ENCODE peak calls at places on chromosomes 1 and 21, in eight cellular contexts. Q is PC-3, P is neural progenitor cell, W is GM23248, H is hepatocyte, U is MM.1S, R is HCT116, D is SK-N-SH. C is an unnamed sample. For H3K4me1 and H3K27me3, the result is how much of the 10 kb centered on the place peaks cover.

GRCh38 chr1:39788426-39788757 is 273 bp downstream of the BMP8B start:
- DNase-seq in U (no peak), D (peak), R (no peak), H (no peak), Q (no peak), P (no peak), W (no peak), C (peak)

GRCh38 chr1:155392898-155393411 is 72.3 kb downstream of the RUSC1 start:
- DNase-seq in Q (no peak), P (no peak), R (no peak), H (no peak), D (no peak), U (no peak), W (no peak), C (no peak)

GRCh38 chr1:162087118-162087517 is 17.6 kb downstream of the NOS1AP start:
- DNase-seq in R (no peak), Q (no peak), W (peak), P (no peak), U (no peak), D (no peak), H (no peak), C (no peak)

GRCh38 chr21:26224351-26224750 is 53.8 kb upstream of the APP start:
- DNase-seq in H (no peak), Q (no peak), R (no peak), W (no peak), P (no peak), U (no peak), D (no peak), C (no peak)

GRCh38 chr1:15525043-15525958 is 1.3 kb upstream of the CASP9 start:
- DNase-seq in U (peak), W (peak), H (peak), P (peak), D (no peak), R (peak), Q (peak), C (peak)

GRCh38 chr1:43442756-43443155 is 11.0 kb downstream of the HYI start:
- DNase-seq in Q (no peak), P (no peak), H (no peak), U (no peak), R (no peak), W (no peak), D (no peak), C (no peak)

GRCh38 chr1:1144122-1144842 is 28.4 kb upstream of the C1orf159 start:
- DNase-seq in P (peak), U (peak), W (no peak), Q (no peak), D (no peak), H (no peak), R (no peak), C (peak)

GRCh38 chr1:26345718-26346117 is 8.2 kb downstream of the CRYBG2 start:
- DNase-seq in Q (no peak), W (no peak), U (no peak), D (no peak), H (no peak), P (no peak), R (no peak), C (no peak)

GRCh38 chr1:109229531-109230127 is 15.9 kb downstream of the SARS1 start:
- DNase-seq in W (no peak), D (no peak), U (no peak), R (no peak), Q (no peak), P (peak), H (no peak), C (peak)

GRCh38 chr1:13774121-13774520 is 74.1 kb downstream of the PRDM2 start:
- DNase-seq in H (no peak), U (no peak), P (no peak), R (no peak), Q (no peak), W (no peak), D (no peak), C (no peak)

GRCh38 chr21:35050348-35051286 is 1.5 kb upstream of the RUNX1 start:
- DNase-seq in P (no peak), R (no peak), W (peak), U (peak), D (no peak), Q (peak), H (no peak), C (no peak)

GRCh38 chr1:171122903-171123302 is 32.2 kb downstream of the FMO3 start:
- DNase-seq in Q (no peak), H (no peak), U (no peak), R (no peak), D (no peak), W (no peak), P (no peak), C (no peak)

GRCh38 chr1:179938752-179939151 is 15.9 kb upstream of the CEP350 start:
- DNase-seq in W (peak), R (no peak), P (no peak), D (no peak), U (no peak), Q (peak), H (peak), C (no peak)

DNA sequence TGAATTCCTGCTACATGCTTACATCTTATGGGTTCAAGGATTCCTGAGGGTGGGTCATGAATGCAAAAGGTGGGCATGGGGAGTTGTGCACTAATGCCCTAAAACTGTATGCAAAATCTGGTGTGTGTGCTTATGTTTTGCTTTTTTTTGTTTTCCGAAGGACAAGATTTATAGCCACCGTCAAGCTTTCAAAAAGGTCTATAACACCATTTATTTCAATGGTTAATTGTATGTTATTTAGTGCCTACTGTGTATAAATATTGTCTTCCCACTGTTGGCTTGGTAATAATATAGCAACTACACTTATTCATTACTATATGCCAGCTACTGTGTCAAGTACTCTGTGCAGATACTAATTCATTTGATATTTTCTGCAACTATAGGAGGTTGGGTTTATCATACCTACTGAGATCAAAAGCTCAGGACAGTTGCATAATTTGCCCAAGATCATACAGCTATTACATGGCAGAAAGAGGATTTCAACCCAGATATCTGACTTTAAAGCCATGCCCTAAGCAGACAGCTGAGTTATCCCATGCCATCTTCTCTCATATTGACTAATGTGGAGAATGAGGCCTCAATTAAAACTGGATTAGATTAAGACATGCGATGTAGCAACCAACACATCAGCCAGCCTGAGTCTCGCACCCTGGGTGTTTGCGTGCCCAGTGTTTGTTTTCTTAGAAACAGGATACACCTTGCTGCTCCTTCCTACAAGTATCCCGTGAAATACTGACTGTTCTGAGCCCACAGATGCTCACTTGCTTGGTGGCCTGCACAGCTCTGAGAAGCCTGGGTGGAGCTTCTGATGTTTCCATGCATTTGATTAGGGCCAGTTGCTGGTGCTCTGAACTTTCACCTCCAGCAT is 34.6 kb downstream of the GADD45A start:
- DNase-seq in D (no peak), U (no peak), P (no peak), W (no peak), Q (no peak), R (no peak), H (no peak), C (no peak)
- H3K4me1 ChIP-seq in D (under half), U (under half), P (under half), W (half or more), Q (half or more), R (under half), H (under half), C (under half)

DNA sequence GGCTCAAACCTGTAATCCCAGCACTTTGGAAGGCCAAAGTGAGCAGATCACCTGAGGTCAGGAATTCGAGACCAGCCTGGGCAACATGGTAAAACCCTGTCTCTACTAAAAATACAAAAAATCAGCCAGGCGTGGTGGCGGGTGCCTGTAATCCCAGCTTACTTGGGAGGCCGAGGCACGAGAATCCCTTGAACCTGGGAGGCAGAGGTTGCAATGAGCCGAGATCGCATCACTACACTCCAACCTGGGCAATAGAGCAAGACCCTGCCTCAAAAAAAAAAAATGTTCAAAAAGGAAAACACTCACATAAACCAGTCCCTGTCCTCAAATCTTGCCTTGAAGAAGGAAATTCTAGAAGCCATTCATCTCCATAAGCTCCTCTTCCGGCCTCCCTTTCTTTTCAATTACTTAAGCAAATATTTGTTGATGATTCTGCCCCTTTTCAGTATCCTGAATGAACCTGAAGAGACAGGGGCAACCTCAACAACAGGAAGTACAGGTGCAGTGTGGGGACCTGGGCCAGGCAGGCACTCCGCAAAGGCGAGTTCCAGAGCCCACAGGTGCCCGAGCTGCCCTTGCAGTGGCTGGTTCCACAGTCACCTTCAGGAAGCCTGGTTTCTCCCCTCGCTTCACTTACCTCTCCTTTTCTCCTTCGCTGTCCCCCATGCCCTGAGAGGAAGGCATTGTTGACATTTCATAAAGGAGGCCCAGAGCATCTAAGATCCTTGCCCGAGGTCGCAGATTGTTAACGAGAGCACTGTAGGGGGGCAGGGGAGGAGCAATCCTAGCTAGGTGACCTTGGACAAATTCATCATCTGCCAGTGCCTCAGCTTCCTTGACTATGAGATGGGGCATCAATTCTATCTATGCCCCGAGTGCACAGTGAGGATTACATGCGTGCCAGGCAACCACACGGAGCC is 8.9 kb upstream of the LEFTY1 start:
- DNase-seq in W (no peak), U (peak), Q (peak), R (no peak), P (no peak), H (no peak), D (no peak), C (no peak)
- TF ChIP-seq EZH2phosphoT487 in W (no peak), U (no peak), Q (no peak), R (no peak), P (no peak), H (no peak), D (no peak), C (no peak)

GRCh38 chr1:157042852-157043251 is 2.7 kb downstream of the ARHGEF11 start:
- DNase-seq in P (no peak), W (peak), Q (no peak), U (no peak), H (no peak), R (no peak), D (no peak), C (no peak)

GRCh38 chr1:157043685-157044084 is 1.9 kb downstream of the ARHGEF11 start:
- DNase-seq in H (no peak), W (peak), D (peak), P (no peak), R (no peak), U (no peak), Q (no peak), C (no peak)

GRCh38 chr1:157044326-157044725 is 1.2 kb downstream of the ARHGEF11 start:
- DNase-seq in W (peak), R (no peak), P (no peak), D (no peak), Q (no peak), U (no peak), H (no peak), C (peak)

GRCh38 chr1:157047064-157047410 is 1.5 kb upstream of the ARHGEF11 start:
- DNase-seq in R (no peak), P (no peak), D (no peak), Q (no peak), H (peak), W (peak), U (peak), C (peak)

GRCh38 chr1:157045251-157046218 is at the start of gene ARHGEF11:
- DNase-seq in H (peak), W (peak), Q (peak), P (peak), R (peak), D (peak), U (peak), C (peak)
- H3K27me3 ChIP-seq in H (under half), W (under half), Q (under half), P (under half), R (under half), D (under half), U (under half), C (under half)

GRCh38 chr1:157648317-157648716 is 50.4 kb upstream of the FCRL4 start:
- DNase-seq in H (no peak), D (no peak), W (no peak), R (no peak), Q (no peak), P (no peak), U (peak), C (no peak)

GRCh38 chr1:157652859-157653493 is 47.6 kb downstream of the FCRL3 start:
- DNase-seq in R (no peak), Q (no peak), U (peak), W (no peak), P (no peak), D (no peak), H (no peak), C (no peak)

GRCh38 chr1:157653494-157653873 is 47.1 kb downstream of the FCRL3 start:
- DNase-seq in P (no peak), D (no peak), R (no peak), U (no peak), H (no peak), W (no peak), Q (no peak), C (no peak)
- H3K4me1 ChIP-seq in P (under half), D (under half), R (under half), U (under half), H (under half), W (under half), Q (under half), C (under half)

DNA sequence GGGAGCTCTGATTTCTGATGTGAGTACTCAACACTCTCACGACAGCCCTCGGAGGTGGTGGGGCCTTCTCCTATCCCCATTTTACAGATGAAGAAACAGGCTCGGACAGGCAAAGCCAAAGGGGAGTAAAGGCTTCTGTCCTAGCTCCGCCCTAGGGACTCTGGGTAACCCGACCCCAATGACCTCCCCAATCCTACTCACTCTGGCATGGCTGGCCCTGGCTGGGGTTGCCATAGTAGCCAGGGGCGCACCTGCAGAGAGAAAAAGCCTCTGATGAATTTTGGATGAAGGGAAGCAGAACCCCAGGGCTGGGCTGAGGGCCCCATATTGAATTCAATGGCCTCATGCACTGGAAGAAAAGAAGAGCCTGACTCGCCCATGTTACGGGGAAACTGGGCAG is 61.1 kb downstream of the LDLRAD2 start:
- DNase-seq in U (no peak), D (no peak), H (no peak), Q (no peak), R (no peak), W (no peak), P (peak), C (no peak)
- TF ChIP-seq EZH2phosphoT487 in U (no peak), D (no peak), H (no peak), Q (no peak), R (no peak), W (no peak), P (no peak), C (no peak)

GRCh38 chr1:47783638-47784293 is 213.4 kb downstream of the TRABD2B start:
- DNase-seq in D (no peak), P (no peak), Q (no peak), H (no peak), R (no peak), U (no peak), W (no peak), C (no peak)
- H3K27me3 ChIP-seq in D (under half), P (under half), Q (under half), H (under half), R (under half), U (under half), W (under half), C (under half)

GRCh38 chr1:150162862-150163706 is 13.4 kb downstream of the PLEKHO1 start:
- DNase-seq in H (peak), U (no peak), D (peak), Q (peak), P (peak), R (no peak), W (peak), C (peak)

GRCh38 chr1:150161747-150162581 is 12.2 kb downstream of the PLEKHO1 start:
- DNase-seq in Q (no peak), H (peak), D (no peak), R (no peak), P (peak), W (peak), U (peak), C (peak)

GRCh38 chr1:150159550-150159949 is 9.8 kb downstream of the PLEKHO1 start:
- DNase-seq in H (no peak), P (no peak), W (no peak), R (no peak), D (no peak), Q (no peak), U (no peak), C (no peak)

GRCh38 chr1:150162582-150162861 is 12.8 kb downstream of the PLEKHO1 start:
- DNase-seq in P (no peak), W (no peak), U (no peak), H (no peak), D (no peak), Q (no peak), R (no peak), C (no peak)

GRCh38 chr1:150160964-150161626 is 11.4 kb downstream of the PLEKHO1 start:
- DNase-seq in W (no peak), H (no peak), R (no peak), U (peak), P (no peak), D (no peak), Q (no peak), C (no peak)
- H3K4me1 ChIP-seq in W (under half), H (under half), R (under half), U (half or more), P (under half), D (half or more), Q (under half), C (under half)

DNA sequence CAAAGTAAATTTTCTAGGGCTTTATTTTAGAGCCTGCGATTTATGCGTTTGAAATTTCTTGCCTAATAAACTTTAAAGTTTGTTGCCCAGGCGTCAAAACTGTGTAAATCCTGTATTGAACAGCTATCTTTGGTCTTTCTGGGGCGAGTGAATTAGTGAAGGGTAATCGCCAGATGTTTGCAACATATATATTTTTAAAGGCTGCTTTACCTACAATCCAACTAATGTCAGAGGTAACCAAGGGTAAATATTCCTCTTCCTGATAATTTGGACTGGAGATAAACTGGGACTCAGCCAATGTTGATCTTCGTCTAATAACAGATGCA is 885 bp upstream of the PROX1 start:
- DNase-seq in H (no peak), P (no peak), W (no peak), U (no peak), Q (no peak), R (no peak), D (no peak), C (no peak)
- TF ChIP-seq EZH2phosphoT487 in H (no peak), P (no peak), W (no peak), U (no peak), Q (peak), R (no peak), D (no peak), C (no peak)

DNA sequence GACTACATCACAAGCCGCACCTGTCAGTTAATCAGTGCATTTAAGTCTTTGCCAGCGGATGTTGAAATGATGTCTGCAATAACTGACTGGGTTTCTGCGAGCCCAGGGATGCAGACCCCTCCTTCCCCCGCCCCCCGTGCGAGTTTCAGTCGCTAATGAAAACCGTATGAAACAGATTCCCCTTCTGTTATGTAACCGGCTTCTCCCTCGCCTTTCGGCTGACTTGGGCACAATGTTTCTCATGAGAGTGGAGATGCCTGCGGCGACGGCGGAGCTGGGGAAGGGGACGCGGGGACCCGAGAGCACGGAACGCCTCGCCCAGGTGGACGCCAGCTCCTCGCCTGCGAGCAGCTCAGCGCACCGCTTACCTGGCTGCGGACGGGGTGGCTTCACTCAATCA is 741 bp downstream of the KCNJ6 start:
- DNase-seq in P (peak), H (peak), D (peak), W (no peak), Q (no peak), R (no peak), U (no peak), C (peak)
- H3K27me3 ChIP-seq in P (half or more), H (half or more), D (under half), W (under half), Q (half or more), R (under half), U (under half), C (under half)

C was measured in GM23338.